ENCODE peak calls at places on chromosomes 4 and X, in nine cellular contexts. K, E, N, V, Q, A, G, O and H are unnamed samples.

GRCh38 chr4:86898562-86898961 is 6.3 kb upstream of the C4orf36 start:
- DNase-seq in K (no peak), E (no peak), N (no peak), V (no peak), Q (no peak), A (no peak), G (no peak), O (no peak), H (no peak)

GRCh38 chr4:153211986-153212720 is 7.9 kb downstream of the TRIM2 start:
- DNase-seq in K (peak; percentile 46), E (no peak), N (no peak), V (no peak), Q (no peak), A (no peak), G (peak; percentile 86), O (no peak), H (no peak)

GRCh38 chr4:71229477-71230257 is 109.2 kb upstream of the SLC4A4 start:
- DNase-seq in K (peak; percentile 66), E (no peak), N (no peak), V (no peak), Q (no peak), A (peak; percentile 16), G (peak; percentile 85), O (no peak), H (no peak)

GRCh38 chr4:91936301-91936700 is 367.5 kb upstream of the GRID2 start:
- DNase-seq in K (no peak), E (no peak), N (no peak), V (no peak), Q (peak; percentile 64), A (no peak), G (peak; percentile 68), O (no peak), H (no peak)

GRCh38 chr4:909821-910220 is 22.3 kb downstream of the GAK start:
- DNase-seq in K (no peak), E (no peak), N (no peak), V (peak; percentile 27), Q (no peak), A (no peak), G (no peak), O (no peak), H (no peak)

GRCh38 chrX:67892391-67892790 is 348.6 kb downstream of the AR start:
- DNase-seq in K (no peak), E (peak; percentile 0), N (no peak), V (no peak), Q (no peak), A (no peak), G (no peak), O (no peak), H (no peak)

GRCh38 chr4:103567591-103567990 is 152.2 kb downstream of the TACR3 start:
- DNase-seq in K (no peak), E (no peak), N (no peak), V (no peak), Q (no peak), A (no peak), G (no peak), O (no peak), H (no peak)

GRCh38 chrX:65643046-65643785 is 24.2 kb upstream of the MSN start:
- DNase-seq in K (peak; percentile 4), E (no peak), N (no peak), V (no peak), Q (no peak), A (no peak), G (peak; percentile 48), O (no peak), H (no peak)

GRCh38 chr4:8779371-8779988 is 92.2 kb downstream of the HMX1 start:
- DNase-seq in K (no peak), E (no peak), N (no peak), V (no peak), Q (no peak), A (no peak), G (no peak), O (no peak), H (no peak)

GRCh38 chr4:147160908-147161513 is 215.3 kb upstream of the TTC29 start:
- DNase-seq in K (peak; percentile 59), E (peak; percentile 6), N (peak; percentile 2), V (no peak), Q (no peak), A (no peak), G (peak; percentile 79), O (no peak), H (no peak)